ENCODE peak calls at places on chromosomes 16 and 17, in five cellular contexts. B is AG04450, Y is AG10803, W is fibroblast of villous mesenchyme, S is A673. J is an unnamed sample.

GRCh38 chr17:27256225-27257030 is 37.5 kb upstream of the WSB1 start:
- DNase-seq in B (peak), Y (peak), W (peak), S (no peak), J (peak)

GRCh38 chr16:12062343-12063003 is 85.9 kb downstream of the SNX29 start:
- DNase-seq in B (peak), Y (peak), W (peak), S (peak), J (no peak)

GRCh38 chr16:67164599-67165061 is at the start of gene HSF4:
- DNase-seq in B (no peak), Y (no peak), W (peak), S (no peak), J (no peak)

GRCh38 chr17:8189711-8190477 is at the start of gene BORCS6:
- DNase-seq in B (peak), Y (peak), W (peak), S (peak), J (peak)

GRCh38 chr16:526181-527014 is 1.1 kb upstream of the CAPN15 start:
- DNase-seq in B (no peak), Y (peak), W (peak), S (peak), J (peak)

GRCh38 chr17:66822009-66822408 is 12.9 kb upstream of the CACNG5 start:
- DNase-seq in B (no peak), Y (no peak), W (no peak), S (no peak), J (no peak)

GRCh38 chr16:22141746-22142145 is 20.6 kb upstream of the SDR42E2 start:
- DNase-seq in B (no peak), Y (peak), W (peak), S (peak), J (no peak)

GRCh38 chr16:87305505-87306391 is 11.4 kb downstream of the C16orf95 start:
- DNase-seq in B (peak), Y (peak), W (peak), S (peak), J (no peak)

GRCh38 chr16:87533061-87533460 is 40.2 kb upstream of the ZCCHC14 start:
- DNase-seq in B (no peak), Y (no peak), W (no peak), S (no peak), J (no peak)

GRCh38 chr17:72504783-72505182 is 384.0 kb downstream of the SOX9 start:
- DNase-seq in B (no peak), Y (no peak), W (no peak), S (no peak), J (no peak)

GRCh38 chr17:46136820-46137219 is 56.4 kb downstream of the KANSL1 start:
- DNase-seq in B (no peak), Y (peak), W (no peak), S (no peak), J (no peak)

GRCh38 chr16:24635900-24636610 is 93.4 kb upstream of the TNRC6A start:
- DNase-seq in B (peak), Y (peak), W (peak), S (peak), J (peak)

GRCh38 chr17:39828443-39828842 is 35.7 kb downstream of the IKZF3 start:
- DNase-seq in B (no peak), Y (no peak), W (no peak), S (no peak), J (no peak)

GRCh38 chr17:73901661-73902415 is 257.6 kb upstream of the SDK2 start:
- DNase-seq in B (no peak), Y (no peak), W (no peak), S (peak), J (no peak)

GRCh38 chr16:85757341-85757822 is 6.5 kb upstream of the C16orf74 start:
- DNase-seq in B (peak), Y (peak), W (peak), S (no peak), J (peak)

GRCh38 chr16:1548727-1549126 is 15.3 kb downstream of the TMEM204 start:
- DNase-seq in B (no peak), Y (no peak), W (no peak), S (no peak), J (no peak)

GRCh38 chr16:84847554-84848415 is 28.0 kb downstream of the CRISPLD2 start:
- DNase-seq in B (no peak), Y (no peak), W (no peak), S (no peak), J (no peak)

GRCh38 chr17:15392326-15392739 is 50.9 kb upstream of the TEKT3 start:
- DNase-seq in B (peak), Y (peak), W (peak), S (no peak), J (peak)

GRCh38 chr16:67641779-67642708 is 2.9 kb upstream of the CARMIL2 start:
- DNase-seq in B (no peak), Y (peak), W (peak), S (no peak), J (peak)

GRCh38 chr17:17572010-17572785 is 19.3 kb downstream of the PEMT start:
- DNase-seq in B (no peak), Y (no peak), W (no peak), S (no peak), J (no peak)

GRCh38 chr16:85151603-85152413 is 39.5 kb upstream of the CIBAR2 start:
- DNase-seq in B (peak), Y (peak), W (peak), S (peak), J (no peak)

GRCh38 chr17:55005520-55005919 is 37.0 kb downstream of the STXBP4 start:
- DNase-seq in B (no peak), Y (peak), W (peak), S (peak), J (no peak)

GRCh38 chr16:85719605-85720318 is 31.0 kb upstream of the GINS2 start:
- DNase-seq in B (no peak), Y (no peak), W (no peak), S (no peak), J (no peak)

GRCh38 chr16:48536600-48537200 is 73.3 kb downstream of the N4BP1 start:
- DNase-seq in B (no peak), Y (peak), W (no peak), S (no peak), J (no peak)

GRCh38 chr17:700504-701094 is 14.0 kb downstream of the VPS53 start:
- DNase-seq in B (no peak), Y (peak), W (peak), S (peak), J (no peak)

GRCh38 chr17:64783556-64784352 is 121.6 kb upstream of the SMURF2 start:
- DNase-seq in B (no peak), Y (no peak), W (no peak), S (no peak), J (no peak)

GRCh38 chr17:38877130-38877851 is 7.4 kb downstream of the LASP1 start:
- DNase-seq in B (no peak), Y (no peak), W (no peak), S (peak), J (no peak)

GRCh38 chr17:70886648-70887047 is 717.3 kb downstream of the KCNJ2 start:
- DNase-seq in B (no peak), Y (peak), W (no peak), S (no peak), J (no peak)

DNA sequence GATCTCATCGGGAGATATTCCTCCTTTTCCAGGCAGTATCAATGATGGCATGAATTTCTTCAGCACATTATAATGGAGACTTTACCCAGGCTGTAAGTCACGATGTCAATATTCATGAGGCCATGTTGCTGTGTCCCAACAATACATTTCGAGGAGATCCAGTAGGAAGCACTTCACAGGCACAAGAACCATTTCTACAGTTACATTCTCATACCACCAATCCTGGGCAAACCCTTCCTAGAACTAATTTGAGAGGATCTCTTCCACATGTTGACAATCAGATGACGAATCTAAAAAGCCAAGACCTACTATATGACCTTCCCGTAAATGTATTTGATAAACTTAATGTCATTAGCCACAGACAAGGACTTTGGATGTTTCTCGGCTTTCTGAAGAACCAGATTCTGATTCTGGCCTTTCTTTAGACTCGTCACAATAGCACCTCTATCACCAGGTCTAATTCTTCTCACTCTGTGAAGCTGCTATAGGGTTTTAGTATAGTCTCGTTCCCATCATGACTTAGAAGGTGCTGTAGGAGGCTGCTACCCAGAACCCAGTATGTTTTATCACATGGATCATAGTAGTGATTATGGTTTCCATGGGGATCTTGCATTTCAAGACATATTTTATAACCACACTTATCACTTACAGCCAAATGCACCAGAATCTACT is 40.2 kb downstream of the C16orf87 start:
- DNase-seq in B (no peak), Y (no peak), W (no peak), S (peak), J (no peak)
- H3K4me3 ChIP-seq in B (peak), Y (peak), W (peak), S (peak), J (peak)

GRCh38 chr17:2055494-2056220 is 754 bp downstream of the HIC1 start:
- DNase-seq in B (no peak), Y (peak), W (peak), S (no peak), J (no peak)
- H3K4me3 ChIP-seq in B (peak), Y (peak), W (peak), S (peak), J (peak)

GRCh38 chr17:57902117-57902799 is 52.4 kb upstream of the MRPS23 start:
- DNase-seq in B (no peak), Y (no peak), W (no peak), S (no peak), J (no peak)
- H3K4me3 ChIP-seq in B (no peak), Y (no peak), W (no peak), S (no peak), J (no peak)

GRCh38 chr17:82592751-82593589 is 55.3 kb downstream of the WDR45B start:
- DNase-seq in B (peak), Y (peak), W (peak), S (peak), J (peak)
- H3K4me3 ChIP-seq in B (peak), Y (peak), W (peak), S (peak), J (peak)

GRCh38 chr17:1745513-1746020 is 2.9 kb downstream of the SERPINF2 start:
- DNase-seq in B (no peak), Y (no peak), W (no peak), S (no peak), J (no peak)
- H3K4me3 ChIP-seq in B (no peak), Y (no peak), W (no peak), S (no peak), J (no peak)

GRCh38 chr17:30290696-30291570 is 811 bp downstream of the BLMH start:
- DNase-seq in B (no peak), Y (peak), W (peak), S (peak), J (no peak)

GRCh38 chr17:30296499-30297038 is 4.8 kb upstream of the BLMH start:
- DNase-seq in B (no peak), Y (no peak), W (no peak), S (no peak), J (no peak)

GRCh38 chr17:30290077-30290476 is 1.7 kb downstream of the BLMH start:
- DNase-seq in B (no peak), Y (no peak), W (no peak), S (no peak), J (no peak)

GRCh38 chr17:30291571-30292489 is at the start of gene BLMH:
- DNase-seq in B (peak), Y (peak), W (peak), S (peak), J (peak)

GRCh38 chr17:30292490-30292858 is 730 bp upstream of the BLMH start:
- DNase-seq in B (no peak), Y (no peak), W (no peak), S (no peak), J (no peak)
- H3K4me3 ChIP-seq in B (peak), Y (peak), W (peak), S (peak), J (peak)

DNA sequence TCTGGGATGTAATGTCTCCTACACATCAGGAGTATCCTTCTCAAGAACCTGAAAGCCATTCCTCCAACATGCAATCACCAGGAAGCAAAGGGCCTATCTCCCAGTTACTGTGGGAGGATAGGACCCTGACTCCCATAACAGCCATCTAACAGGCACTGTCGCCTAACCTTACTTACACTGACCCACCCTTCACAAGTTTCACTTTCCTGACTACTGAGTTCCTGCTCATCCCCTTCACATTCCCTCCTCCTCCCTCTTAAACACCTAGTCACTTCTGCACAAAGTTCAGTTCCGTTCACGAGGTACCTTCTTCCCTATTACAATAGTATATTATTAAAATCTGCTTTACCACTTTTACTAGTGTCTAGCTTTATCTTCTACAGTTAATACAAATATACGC is 1.3 kb downstream of the C17orf67 start:
- DNase-seq in B (no peak), Y (no peak), W (no peak), S (no peak), J (no peak)
- H3K4me3 ChIP-seq in B (peak), Y (peak), W (peak), S (peak), J (peak)

GRCh38 chr17:82536220-82537201 is 17.0 kb downstream of the FOXK2 start:
- DNase-seq in B (peak), Y (peak), W (peak), S (peak), J (peak)
- H3K4me3 ChIP-seq in B (peak), Y (peak), W (peak), S (no peak), J (no peak)

GRCh38 chr16:27427538-27427937 is 25.6 kb downstream of the IL21R start:
- DNase-seq in B (no peak), Y (no peak), W (no peak), S (no peak), J (no peak)

GRCh38 chr16:27428035-27428785 is 26.2 kb downstream of the IL21R start:
- DNase-seq in B (no peak), Y (no peak), W (no peak), S (no peak), J (no peak)

GRCh38 chr16:27424772-27425498 is 23.0 kb downstream of the IL21R start:
- DNase-seq in B (no peak), Y (no peak), W (no peak), S (no peak), J (no peak)

GRCh38 chr16:27425961-27426360 is 24.0 kb downstream of the IL21R start:
- DNase-seq in B (no peak), Y (no peak), W (no peak), S (no peak), J (no peak)

GRCh38 chr16:27426423-27427408 is 24.7 kb downstream of the IL21R start:
- DNase-seq in B (peak), Y (peak), W (peak), S (peak), J (peak)
- H3K4me3 ChIP-seq in B (no peak), Y (no peak), W (no peak), S (no peak), J (no peak)

GRCh38 chr16:8963010-8963824 is 489 bp downstream of the USP7 start:
- DNase-seq in B (no peak), Y (no peak), W (no peak), S (peak), J (no peak)
- H3K4me3 ChIP-seq in B (peak), Y (peak), W (peak), S (peak), J (peak)

J was measured in astrocyte of the cerebellum.